ENCODE peak calls at places on chromosomes 2 and 18, in four cellular contexts. W is ACHN; C is stimulated activated CD4-positive, alpha-beta T cell treated with anti-CD3 and anti-CD28 coated beads, Interleukin-12 subunit alpha, Interleukin-12 subunit beta, amount 100 ng/mL, for 4 hours; M is frontal cortex. D is an unnamed sample.

GRCh38 chr18:79574938-79575525 is 104.6 kb upstream of the CTDP1 start:
- DNase-seq in M (no peak), C (no peak), W (no peak), D (peak)

GRCh38 chr2:43067254-43068052 is 159.0 kb downstream of the ZFP36L2 start:
- DNase-seq in W (no peak), M (no peak), C (no peak), D (no peak)

GRCh38 chr2:20221169-20221938 is 3.6 kb downstream of the SDC1 start:
- DNase-seq in C (no peak), M (no peak), W (no peak), D (no peak)

GRCh38 chr2:219368690-219369108 is 19.0 kb downstream of the DNPEP start:
- DNase-seq in M (no peak), W (no peak), C (no peak), D (peak)

GRCh38 chr2:180040146-180040925 is 33.2 kb upstream of the CWC22 start:
- DNase-seq in M (no peak), W (no peak), C (no peak), D (no peak)

GRCh38 chr2:122523143-122523542 is 767.7 kb downstream of the TSN start:
- DNase-seq in M (no peak), C (no peak), W (no peak), D (peak)

GRCh38 chr2:83633435-83633834 is 825.6 kb downstream of the SUCLG1 start:
- DNase-seq in M (no peak), C (no peak), W (no peak), D (no peak)

GRCh38 chr18:22563098-22563707 is 145.5 kb upstream of the CTAGE1 start:
- DNase-seq in M (peak), C (no peak), W (peak), D (peak)

GRCh38 chr2:147773479-147773878 is 71.3 kb upstream of the ACVR2A start:
- DNase-seq in W (no peak), C (no peak), M (no peak), D (no peak)

GRCh38 chr2:28691774-28692281 is 59.8 kb upstream of the PPP1CB start:
- DNase-seq in M (no peak), C (no peak), W (peak), D (peak)

GRCh38 chr2:109174214-109174613 is 45.2 kb downstream of the SH3RF3 start:
- DNase-seq in M (no peak), W (no peak), C (no peak), D (no peak)

GRCh38 chr2:44937688-44938240 is 3.7 kb upstream of the SIX3 start:
- DNase-seq in C (no peak), M (no peak), W (peak), D (peak)

GRCh38 chr2:121532894-121533293 is 2.2 kb downstream of the RNU4ATAC start:
- DNase-seq in C (no peak), M (no peak), W (no peak), D (no peak)

GRCh38 chr18:39380823-39381222 is 1815.2 kb upstream of the CELF4 start:
- DNase-seq in M (no peak), W (no peak), C (no peak), D (no peak)

GRCh38 chr18:48455555-48456478 is 46.6 kb upstream of the ZBTB7C start:
- DNase-seq in M (no peak), W (peak), C (no peak), D (peak)

GRCh38 chr2:165371356-165371755 is 98.1 kb upstream of the CSRNP3 start:
- DNase-seq in W (no peak), C (no peak), M (no peak), D (peak)

GRCh38 chr2:107325983-107326786 is 440.2 kb upstream of the ST6GAL2 start:
- DNase-seq in C (no peak), W (no peak), M (no peak), D (peak)